ENCODE peak calls at places on chromosomes 13 and 19, in six cellular contexts. H, L, E, P, I and K are unnamed samples.
A peak's percentile ranks its signal among the peaks of the same experiment; 100 is the strongest.

GRCh38 chr13:110405597-110406450 is 98.7 kb downstream of the COL4A2 start:
- DNase-seq in E (no peak), H (no peak), L (no peak), I (no peak), P (no peak), K (no peak)

GRCh38 chr19:46661020-46661731 is at the start of gene DACT3:
- DNase-seq in H (peak; percentile 98), P (peak; percentile 99), I (peak; percentile 96), L (peak; percentile 99), E (peak; percentile 100), K (peak; percentile 95)

GRCh38 chr13:95956589-95957148 is 96.5 kb downstream of the UGGT2 start:
- DNase-seq in P (peak; percentile 21), I (no peak), E (no peak), H (no peak), L (no peak), K (no peak)

GRCh38 chr13:111153977-111154332 is 38.8 kb downstream of the ARHGEF7 start:
- DNase-seq in L (peak; percentile 45), I (peak; percentile 27), E (no peak), P (no peak), H (peak; percentile 38), K (no peak)

GRCh38 chr13:99442273-99442895 is 58.9 kb upstream of the TM9SF2 start:
- DNase-seq in L (peak; percentile 32), I (no peak), H (peak; percentile 35), E (no peak), P (no peak), K (no peak)

GRCh38 chr13:70080030-70080429 is 27.6 kb upstream of the ATXN8OS start:
- DNase-seq in E (no peak), H (no peak), P (no peak), L (no peak), I (no peak), K (no peak)

GRCh38 chr19:17107546-17108452 is 32.2 kb downstream of the MYO9B start:
- DNase-seq in I (no peak), H (peak; percentile 16), L (no peak), E (no peak), P (no peak), K (no peak)

GRCh38 chr13:37869756-37870488 is at the start of gene TRPC4:
- DNase-seq in H (peak; percentile 12), P (no peak), I (no peak), E (peak; percentile 78), L (peak; percentile 30), K (no peak)

GRCh38 chr13:111328111-111328802 is 7.8 kb downstream of the TEX29 start:
- DNase-seq in L (no peak), E (peak; percentile 38), P (no peak), I (no peak), H (no peak), K (no peak)

GRCh38 chr19:585551-586110 is 4.0 kb upstream of the HCN2 start:
- DNase-seq in P (no peak), E (no peak), H (no peak), I (no peak), L (no peak), K (no peak)

GRCh38 chr13:49524740-49525501 is 29.2 kb downstream of the PHF11 start:
- DNase-seq in H (no peak), L (no peak), E (no peak), P (no peak), I (no peak), K (no peak)

GRCh38 chr13:33891196-33891742 is 73.3 kb downstream of the RFC3 start:
- DNase-seq in L (no peak), I (no peak), P (no peak), E (no peak), H (no peak), K (no peak)

GRCh38 chr13:87280139-87280538 is 391.0 kb upstream of the SLITRK5 start:
- DNase-seq in I (no peak), L (no peak), P (no peak), H (no peak), E (no peak), K (no peak)

GRCh38 chr13:40388617-40389016 is 277.8 kb downstream of the FOXO1 start:
- DNase-seq in E (no peak), L (no peak), P (peak; percentile 70), I (peak; percentile 36), H (no peak), K (peak; percentile 32)

GRCh38 chr19:6378036-6378435 is 2.3 kb upstream of the PSPN start:
- DNase-seq in L (no peak), P (no peak), H (no peak), E (no peak), I (no peak), K (no peak)

GRCh38 chr13:78657699-78658629 is 991 bp downstream of the OBI1 start:
- DNase-seq in H (peak; percentile 74), I (no peak), E (no peak), P (no peak), L (peak; percentile 22), K (no peak)

GRCh38 chr19:5090780-5091575 is 122.1 kb downstream of the KDM4B start:
- DNase-seq in E (no peak), P (no peak), H (no peak), L (peak; percentile 95), I (no peak), K (no peak)

GRCh38 chr19:6241056-6241455 is 38.7 kb downstream of the MLLT1 start:
- DNase-seq in I (no peak), H (no peak), E (no peak), P (no peak), L (no peak), K (no peak)

GRCh38 chr13:96822900-96823299 is 171.4 kb downstream of the OXGR1 start:
- DNase-seq in L (peak; percentile 9), P (no peak), H (peak; percentile 50), E (no peak), I (no peak), K (no peak)

GRCh38 chr19:28838909-28839308 is 374.0 kb downstream of the UQCRFS1 start:
- DNase-seq in L (no peak), H (no peak), P (no peak), I (no peak), E (no peak), K (no peak)

GRCh38 chr19:29293736-29294342 is 80.9 kb upstream of the UQCRFS1 start:
- DNase-seq in P (no peak), E (no peak), I (no peak), L (no peak), H (no peak), K (no peak)

GRCh38 chr13:27574661-27575060 is 45.7 kb downstream of the LNX2 start:
- DNase-seq in P (no peak), E (no peak), I (no peak), L (no peak), H (no peak), K (no peak)

GRCh38 chr13:27578121-27579030 is 42.0 kb downstream of the LNX2 start:
- DNase-seq in I (no peak), H (no peak), E (no peak), L (no peak), P (no peak), K (no peak)

GRCh38 chr13:27569405-27569804 is 50.9 kb downstream of the LNX2 start:
- DNase-seq in H (no peak), E (no peak), L (no peak), I (no peak), P (peak; percentile 24), K (no peak)

GRCh38 chr13:27573265-27573664 is 47.1 kb downstream of the LNX2 start:
- DNase-seq in E (no peak), L (no peak), H (peak; percentile 46), I (no peak), P (no peak), K (no peak)
- TF ChIP-seq TAF1 in E (no peak), L (no peak), H (no peak), I (no peak), P (no peak), K (no peak)

DNA sequence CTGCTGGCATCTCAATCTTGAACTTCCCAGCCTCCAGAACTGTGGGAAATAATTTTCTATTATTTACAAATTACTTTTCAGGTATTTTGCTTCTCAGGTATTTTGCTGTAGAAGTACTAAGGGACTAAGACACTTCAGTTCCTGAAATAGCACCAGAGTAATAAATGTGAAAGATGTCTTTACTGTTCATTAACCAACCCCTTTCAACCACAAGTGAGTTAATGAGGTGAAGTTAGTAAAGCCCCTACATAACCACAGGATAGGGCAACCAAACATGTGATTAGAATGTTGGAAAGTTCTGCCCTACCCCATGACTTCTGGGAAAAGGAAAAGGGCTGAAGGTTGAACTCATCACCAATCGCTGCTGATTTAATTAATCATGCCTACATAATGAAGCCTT is 2.7 kb upstream of the ZNF345 start:
- DNase-seq in H (no peak), E (no peak), L (no peak), P (peak; percentile 30), I (no peak), K (no peak)
- TF ChIP-seq POLR2A in H (no peak), E (no peak), L (no peak), P (no peak), I (no peak), K (no peak)

GRCh38 chr13:44989941-44990340 is 603 bp downstream of the GPALPP1 start:
- DNase-seq in L (no peak), P (no peak), H (no peak), E (no peak), I (no peak), K (peak; percentile 11)
- TF ChIP-seq TAF1 in L (no peak), P (no peak), H (no peak), E (no peak), I (no peak), K (no peak)

GRCh38 chr19:10406191-10406590 is 2.8 kb upstream of the CDC37 start:
- DNase-seq in P (no peak), L (no peak), I (no peak), E (no peak), H (no peak), K (no peak)

GRCh38 chr19:10402441-10403038 is 802 bp downstream of the CDC37 start:
- DNase-seq in E (no peak), L (peak; percentile 32), I (no peak), H (peak; percentile 64), P (no peak), K (no peak)

GRCh38 chr19:10399878-10400277 is 3.5 kb downstream of the CDC37 start:
- DNase-seq in L (no peak), H (no peak), E (no peak), P (no peak), I (no peak), K (no peak)

GRCh38 chr19:10404888-10405808 is 1.8 kb upstream of the CDC37 start:
- DNase-seq in H (no peak), I (no peak), P (no peak), L (no peak), E (no peak), K (no peak)

DNA sequence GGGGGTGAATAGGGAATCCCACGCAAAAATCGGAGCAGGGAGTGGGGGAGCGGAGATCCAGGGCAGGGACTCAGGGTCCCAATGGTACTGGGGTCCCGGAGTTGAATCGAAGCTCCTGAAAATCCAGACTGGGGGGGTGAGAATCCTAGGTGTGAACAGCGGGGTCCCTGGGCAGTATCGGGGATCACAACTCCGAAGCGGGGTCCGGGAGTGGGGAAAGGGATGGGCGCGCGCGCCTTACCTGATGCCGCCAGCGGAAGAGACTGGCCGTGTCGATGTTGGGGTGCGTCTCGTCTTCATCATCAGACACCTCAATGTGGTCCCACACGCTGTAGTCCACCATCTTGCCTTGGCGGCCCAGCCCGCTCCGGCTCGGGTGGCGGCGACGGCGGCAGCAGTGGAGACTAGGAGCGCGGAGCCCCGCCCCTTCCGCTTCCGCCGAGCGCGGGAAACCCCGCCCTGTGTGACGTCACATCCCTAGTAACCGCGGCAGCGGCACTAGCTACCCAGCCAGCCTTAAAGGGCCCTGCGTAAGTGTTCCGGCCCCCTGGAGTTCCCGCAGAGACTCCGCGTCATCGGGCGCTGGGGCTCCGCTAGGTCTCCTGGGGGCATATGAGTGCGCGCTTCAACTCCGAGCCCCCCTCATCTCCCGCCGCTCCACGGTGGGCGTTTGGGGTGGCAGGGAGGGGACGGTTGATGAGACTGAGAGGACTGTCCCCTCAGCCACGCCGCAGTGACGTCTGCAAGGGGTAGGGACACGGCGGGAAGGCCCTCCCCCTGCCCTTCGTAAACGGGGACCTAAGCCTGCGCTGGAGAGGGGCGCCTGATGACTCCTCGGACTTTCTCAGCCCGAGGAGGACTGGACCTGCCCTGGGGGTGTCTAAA is at the start of gene CDC37:
- DNase-seq in H (peak; percentile 89), L (peak; percentile 97), P (peak; percentile 80), I (peak; percentile 99), E (peak; percentile 99), K (peak; percentile 99)
- TF ChIP-seq POLR2A in H (peak; percentile 89), L (peak; percentile 90), P (peak; percentile 98), I (peak; percentile 98), E (no peak), K (peak; percentile 95)